ENCODE peak calls at places on chromosome 1, in ten cellular contexts. R is epithelial cell of proximal tubule; H is dorsolateral prefrontal cortex; Q is GM12865; F is naive thymus-derived CD4-positive, alpha-beta T cell; C is astrocyte of the spinal cord; Y is skeletal muscle cell; T is mammary epithelial cell; I is GM23338; O is NB4. A is an unnamed sample.

GRCh38 chr1:47229031-47229831 is 2.8 kb downstream of the TAL1 start:
- DNase-seq in O (no peak), Q (no peak), I (peak), R (no peak), Y (no peak), T (no peak), C (no peak), F (no peak), H (no peak), A (no peak)

GRCh38 chr1:75916834-75917233 is 15.4 kb downstream of the ASB17 start:
- DNase-seq in T (no peak), Q (no peak), C (no peak), H (no peak), F (no peak), R (no peak), I (no peak), O (no peak), Y (no peak), A (no peak)

GRCh38 chr1:41282679-41283317 is 40.7 kb upstream of the SCMH1 start:
- DNase-seq in F (no peak), H (no peak), R (no peak), O (peak), Q (peak), I (peak), T (peak), C (no peak), Y (no peak), A (no peak)

GRCh38 chr1:115771847-115772457 is 3.4 kb upstream of the CASQ2 start:
- DNase-seq in Q (peak), T (peak), F (no peak), C (peak), I (peak), Y (peak), H (no peak), O (peak), R (no peak), A (peak)

GRCh38 chr1:199336745-199337640 is 690.5 kb upstream of the NR5A2 start:
- DNase-seq in O (no peak), Q (peak), Y (no peak), T (no peak), H (no peak), I (peak), C (no peak), R (no peak), F (no peak), A (no peak)

GRCh38 chr1:174837386-174837785 is 162.4 kb upstream of the CACYBP start:
- DNase-seq in I (no peak), H (no peak), Q (no peak), T (no peak), R (no peak), C (no peak), Y (no peak), O (no peak), F (no peak), A (no peak)

GRCh38 chr1:58528518-58528917 is 18.0 kb downstream of the OMA1 start:
- DNase-seq in C (no peak), Q (no peak), Y (peak), F (no peak), I (no peak), R (no peak), H (no peak), O (peak), T (peak), A (no peak)

GRCh38 chr1:8358241-8358896 is 40.5 kb downstream of the SLC45A1 start:
- DNase-seq in Q (no peak), I (no peak), Y (no peak), R (no peak), F (no peak), T (no peak), O (no peak), H (no peak), C (no peak), A (no peak)

GRCh38 chr1:151853411-151853930 is at the start of gene THEM5:
- DNase-seq in H (no peak), T (no peak), F (no peak), R (no peak), Q (no peak), Y (no peak), I (no peak), C (no peak), O (peak), A (no peak)

GRCh38 chr1:26799479-26800133 is 11.9 kb downstream of the PIGV start:
- DNase-seq in T (peak), H (peak), R (no peak), Q (no peak), C (peak), O (no peak), F (no peak), Y (peak), I (peak), A (no peak)

GRCh38 chr1:211630236-211631081 is 45.0 kb downstream of the NEK2 start:
- DNase-seq in I (peak), H (no peak), T (no peak), F (no peak), Y (no peak), Q (no peak), O (no peak), C (no peak), R (no peak), A (no peak)

GRCh38 chr1:42680045-42680444 is 2.2 kb upstream of the YBX1 start:
- DNase-seq in I (no peak), F (no peak), Q (no peak), H (no peak), Y (no peak), R (no peak), T (no peak), C (no peak), O (peak), A (no peak)

GRCh38 chr1:41378999-41379740 is 17.9 kb downstream of the FOXO6 start:
- DNase-seq in Q (no peak), O (no peak), T (no peak), Y (no peak), R (no peak), I (no peak), H (no peak), C (no peak), F (no peak), A (no peak)

GRCh38 chr1:159943908-159944622 is 1.3 kb downstream of the IGSF9 start:
- DNase-seq in Y (no peak), H (no peak), Q (no peak), I (no peak), C (no peak), R (no peak), T (peak), F (no peak), O (no peak), A (no peak)

GRCh38 chr1:68165665-68166064 is 66.7 kb downstream of the WLS start:
- DNase-seq in C (no peak), R (no peak), H (no peak), T (no peak), Q (no peak), O (no peak), Y (no peak), F (no peak), I (no peak), A (no peak)

GRCh38 chr1:11711490-11711889 is 20.0 kb downstream of the DRAXIN start:
- DNase-seq in T (no peak), Q (no peak), C (no peak), O (no peak), H (no peak), I (no peak), Y (no peak), R (no peak), F (no peak), A (no peak)

GRCh38 chr1:200290010-200290685 is 119.7 kb downstream of the ZNF281 start:
- DNase-seq in C (no peak), I (peak), H (no peak), Y (no peak), Q (peak), O (peak), R (no peak), F (no peak), T (no peak), A (no peak)

GRCh38 chr1:94456736-94457135 is 38.5 kb downstream of the ABCD3 start:
- DNase-seq in T (peak), H (no peak), C (no peak), Q (no peak), I (no peak), O (no peak), F (no peak), Y (no peak), R (no peak), A (no peak)

GRCh38 chr1:111779546-111779945 is 23.8 kb downstream of the DDX20 start:
- DNase-seq in F (no peak), H (no peak), O (no peak), Y (no peak), T (no peak), R (no peak), Q (no peak), I (no peak), C (no peak), A (no peak)

GRCh38 chr1:56925193-56925592 is 40.6 kb downstream of the C8B start:
- DNase-seq in Y (no peak), I (no peak), Q (no peak), R (no peak), H (no peak), C (no peak), O (no peak), F (no peak), T (no peak), A (no peak)

GRCh38 chr1:208033236-208033635 is 122.3 kb upstream of the CD34 start:
- DNase-seq in O (no peak), I (no peak), Y (no peak), H (no peak), Q (no peak), R (no peak), T (no peak), C (no peak), F (no peak), A (no peak)

GRCh38 chr1:182280521-182280920 is 111.1 kb downstream of the GLUL start:
- DNase-seq in H (no peak), R (no peak), I (no peak), F (no peak), C (no peak), Y (no peak), O (no peak), T (no peak), Q (no peak), A (no peak)

GRCh38 chr1:67746299-67746698 is 61.3 kb downstream of the GADD45A start:
- DNase-seq in C (peak), I (peak), O (no peak), Q (no peak), T (no peak), R (no peak), Y (no peak), F (no peak), H (no peak), A (no peak)

DNA sequence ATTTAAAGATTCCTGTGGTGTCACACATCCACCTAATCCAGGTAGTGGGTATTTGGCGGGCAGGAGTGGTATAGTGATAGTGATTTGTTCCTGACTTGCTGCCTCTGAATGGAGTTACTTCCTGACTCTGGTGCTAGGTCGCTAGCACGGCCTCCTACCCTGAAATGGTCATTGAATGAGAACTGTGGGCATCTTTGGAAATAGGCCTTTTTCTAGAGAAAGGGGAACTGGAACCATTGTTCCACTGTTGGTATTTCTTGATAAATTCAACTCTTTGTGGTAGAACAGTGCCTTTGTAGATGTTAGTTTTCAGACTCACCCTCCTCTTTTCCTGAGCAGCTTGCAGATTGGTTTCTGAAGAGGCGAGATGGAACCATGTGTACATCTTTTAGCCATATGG is 1.5 kb downstream of the QSOX1 start:
- DNase-seq in Q (no peak), C (no peak), I (no peak), R (no peak), T (no peak), F (no peak), Y (no peak), O (peak), H (no peak), A (no peak)
- H3K4me3 ChIP-seq in Q (no peak), C (no peak), I (peak), R (no peak), T (no peak), F (no peak), Y (peak), O (peak), H (peak), A (peak)

DNA sequence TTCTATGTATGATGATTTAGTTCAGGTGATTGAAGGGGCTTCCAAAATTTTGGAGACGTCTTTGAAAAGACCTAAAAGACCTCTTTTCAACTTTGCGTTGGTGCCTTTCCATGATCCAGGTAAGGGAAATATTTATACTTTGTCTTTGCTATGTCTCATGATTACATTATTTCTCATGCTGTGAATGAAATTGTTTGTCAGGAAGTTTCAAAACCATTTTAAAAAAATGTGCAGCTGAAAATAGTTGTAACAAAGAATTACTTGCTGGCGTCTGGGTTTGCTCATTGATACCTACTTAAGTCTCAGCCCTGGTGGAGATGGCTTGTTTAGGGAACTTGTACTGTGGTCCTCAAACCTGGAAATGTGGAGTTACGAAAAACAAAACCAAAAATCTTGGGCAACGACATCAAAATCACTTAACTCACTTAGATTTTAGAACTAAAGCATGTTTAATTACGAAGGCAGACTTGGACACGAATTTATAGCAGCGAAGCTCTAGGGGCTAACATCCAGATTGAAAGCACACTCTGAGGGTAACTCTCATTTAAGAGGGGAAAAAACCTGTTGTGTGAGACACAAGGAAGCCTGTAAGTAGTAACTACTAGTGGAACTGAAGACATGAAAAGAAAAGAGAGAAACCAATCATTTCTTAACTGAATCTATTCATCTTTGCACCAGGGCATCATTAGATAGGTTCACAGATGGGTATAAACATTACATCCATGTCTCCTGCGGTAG is 907 bp downstream of the HMCN1 start:
- DNase-seq in Q (peak), O (no peak), T (no peak), R (no peak), F (no peak), I (no peak), H (no peak), C (peak), Y (no peak), A (no peak)
- H3K4me3 ChIP-seq in Q (peak), O (no peak), T (peak), R (peak), F (no peak), I (peak), H (peak), C (peak), Y (peak), A (peak)

DNA sequence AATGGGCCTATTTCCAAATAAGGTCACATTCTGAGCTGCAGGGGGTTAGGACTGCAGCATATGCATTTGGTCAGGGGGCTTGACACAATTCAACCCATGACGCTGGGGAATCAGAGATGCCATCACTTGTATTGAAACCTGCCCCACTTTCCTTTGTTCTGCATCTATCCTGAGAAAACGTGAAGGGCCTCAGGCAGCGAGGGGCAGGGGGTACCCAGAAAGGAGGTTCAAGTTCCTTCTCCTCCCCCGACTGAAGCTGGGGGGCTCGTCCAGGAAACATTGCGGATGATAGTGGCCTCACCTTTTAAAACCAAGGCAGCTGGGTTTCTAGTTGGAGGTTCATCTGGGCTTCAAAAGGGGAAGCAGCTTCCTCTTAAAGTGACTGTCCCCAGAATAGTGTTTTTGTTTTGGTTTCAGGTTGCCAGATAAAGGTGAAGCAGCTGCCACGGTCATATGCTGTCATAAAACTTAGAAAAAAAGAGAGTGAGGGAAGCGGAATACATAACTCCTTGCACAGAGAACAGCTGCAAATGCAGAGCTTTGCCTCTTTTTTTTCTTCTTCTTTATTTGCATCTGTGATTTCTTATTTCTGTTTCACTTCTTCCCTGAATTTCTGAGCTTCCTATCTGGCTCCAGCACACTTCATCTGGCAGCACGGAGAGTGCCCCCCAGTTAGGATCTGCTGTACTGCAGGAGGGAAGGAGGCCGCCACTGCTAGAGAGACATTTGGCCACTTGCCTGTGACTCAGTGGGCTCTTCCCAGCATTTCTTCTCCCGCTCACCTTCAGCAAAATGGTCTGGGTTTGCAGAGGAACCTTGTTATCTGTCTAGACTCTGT is 142.0 kb downstream of the AJAP1 start:
- DNase-seq in H (no peak), I (no peak), C (no peak), R (no peak), T (no peak), Q (peak), F (no peak), Y (no peak), O (no peak), A (no peak)
- H3K4me3 ChIP-seq in H (no peak), I (no peak), C (no peak), R (no peak), T (no peak), Q (no peak), F (no peak), Y (no peak), O (no peak), A (no peak)

GRCh38 chr1:65208577-65208976 is 60.6 kb downstream of the AK4 start:
- DNase-seq in Y (no peak), R (no peak), H (no peak), Q (no peak), C (no peak), I (peak), T (no peak), F (no peak), O (no peak), A (no peak)
- H3K4me3 ChIP-seq in Y (no peak), R (no peak), H (no peak), Q (no peak), C (no peak), I (no peak), T (no peak), F (no peak), O (no peak), A (no peak)

DNA sequence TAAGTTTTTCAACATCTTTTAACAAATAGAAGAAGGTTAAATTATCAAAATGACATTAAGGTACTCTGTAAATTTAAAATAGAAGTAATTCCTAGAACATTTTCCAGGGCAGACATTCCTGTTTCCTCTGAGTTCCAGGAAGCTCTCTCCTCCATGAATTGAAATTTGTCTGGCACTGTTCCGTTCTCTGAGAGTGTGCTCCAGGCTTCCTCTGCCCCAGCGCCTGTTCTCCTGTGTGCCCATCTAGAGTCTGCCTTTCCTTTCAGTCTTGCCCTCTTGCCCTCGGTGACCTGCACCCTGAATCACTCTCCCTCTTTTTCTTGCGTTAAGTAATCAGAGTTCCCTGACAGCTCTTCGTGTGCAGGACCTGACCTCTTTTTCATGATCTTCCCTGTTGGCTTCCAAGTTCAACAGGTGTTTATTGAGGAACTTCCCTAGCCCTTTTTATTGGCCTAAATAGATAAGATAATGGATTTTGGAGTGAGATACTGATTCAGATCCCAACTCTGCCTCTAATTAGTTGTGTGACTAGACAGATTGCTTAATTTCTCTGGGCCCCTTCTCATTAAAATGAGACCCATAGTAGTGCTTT is 77.1 kb downstream of the MTR start:
- DNase-seq in Y (no peak), I (no peak), Q (no peak), F (no peak), T (no peak), C (no peak), H (no peak), R (no peak), O (no peak), A (no peak)
- H3K4me3 ChIP-seq in Y (no peak), I (no peak), Q (no peak), F (no peak), T (no peak), C (no peak), H (no peak), R (no peak), O (no peak), A (no peak)

A was measured in AG04450.